ENCODE peak calls at places on chromosomes 7 and 10, in eight cellular contexts. Y is kidney epithelial cell, B is mucosa of descending colon, H is right lobe of liver, C is heart left ventricle, R is psoas muscle, G is fibroblast of mammary gland, A is fibroblast of villous mesenchyme. J is an unnamed sample.

GRCh38 chr10:76874151-76874550 is 763.5 kb downstream of the KCNMA1 start:
- DNase-seq in B (no peak), R (peak; percentile 27), H (no peak), A (no peak), Y (no peak), G (peak; percentile 96), C (no peak), J (peak; percentile 85)

GRCh38 chr7:40199076-40199802 is 64.4 kb downstream of the SUGCT start:
- DNase-seq in R (no peak), A (peak; percentile 74), C (no peak), H (no peak), Y (no peak), G (peak; percentile 85), B (no peak), J (no peak)

GRCh38 chr10:682931-683447 is 6.5 kb downstream of the DIP2C start:
- DNase-seq in B (no peak), G (no peak), C (no peak), A (no peak), R (no peak), H (no peak), Y (no peak), J (no peak)

GRCh38 chr7:15832996-15833395 is 146.5 kb upstream of the MEOX2 start:
- DNase-seq in Y (no peak), C (peak; percentile 69), R (no peak), H (no peak), A (peak; percentile 32), G (peak; percentile 53), B (no peak), J (no peak)

GRCh38 chr7:18457832-18458231 is 37.7 kb upstream of the HDAC9 start:
- DNase-seq in C (no peak), B (no peak), Y (no peak), A (no peak), H (no peak), R (no peak), G (no peak), J (no peak)

GRCh38 chr7:128201067-128201689 is 39.9 kb upstream of the LEP start:
- DNase-seq in G (no peak), C (no peak), A (no peak), Y (no peak), R (no peak), B (no peak), H (no peak), J (no peak)

GRCh38 chr10:66209025-66209424 is 716.8 kb upstream of the LRRTM3 start:
- DNase-seq in A (no peak), G (no peak), R (no peak), B (no peak), H (no peak), Y (no peak), C (no peak), J (no peak)

GRCh38 chr7:111992601-111993000 is 213.6 kb downstream of the DOCK4 start:
- DNase-seq in G (no peak), H (no peak), Y (no peak), B (no peak), C (no peak), A (no peak), R (no peak), J (no peak)

GRCh38 chr10:12333382-12334185 is 15.8 kb upstream of the CAMK1D start:
- DNase-seq in H (peak; percentile 58), C (peak; percentile 73), B (peak; percentile 73), R (peak; percentile 76), Y (peak; percentile 92), A (peak; percentile 83), G (peak; percentile 95), J (peak; percentile 92)

GRCh38 chr10:136465-136762 is 1.2 kb downstream of the ZMYND11 start:
- DNase-seq in A (no peak), B (no peak), G (no peak), H (no peak), Y (no peak), R (no peak), C (no peak), J (no peak)

GRCh38 chr7:140674356-140674800 is 1.6 kb downstream of the ADCK2 start:
- DNase-seq in G (no peak), R (no peak), H (no peak), Y (no peak), C (no peak), A (no peak), B (peak; percentile 65), J (no peak)

DNA sequence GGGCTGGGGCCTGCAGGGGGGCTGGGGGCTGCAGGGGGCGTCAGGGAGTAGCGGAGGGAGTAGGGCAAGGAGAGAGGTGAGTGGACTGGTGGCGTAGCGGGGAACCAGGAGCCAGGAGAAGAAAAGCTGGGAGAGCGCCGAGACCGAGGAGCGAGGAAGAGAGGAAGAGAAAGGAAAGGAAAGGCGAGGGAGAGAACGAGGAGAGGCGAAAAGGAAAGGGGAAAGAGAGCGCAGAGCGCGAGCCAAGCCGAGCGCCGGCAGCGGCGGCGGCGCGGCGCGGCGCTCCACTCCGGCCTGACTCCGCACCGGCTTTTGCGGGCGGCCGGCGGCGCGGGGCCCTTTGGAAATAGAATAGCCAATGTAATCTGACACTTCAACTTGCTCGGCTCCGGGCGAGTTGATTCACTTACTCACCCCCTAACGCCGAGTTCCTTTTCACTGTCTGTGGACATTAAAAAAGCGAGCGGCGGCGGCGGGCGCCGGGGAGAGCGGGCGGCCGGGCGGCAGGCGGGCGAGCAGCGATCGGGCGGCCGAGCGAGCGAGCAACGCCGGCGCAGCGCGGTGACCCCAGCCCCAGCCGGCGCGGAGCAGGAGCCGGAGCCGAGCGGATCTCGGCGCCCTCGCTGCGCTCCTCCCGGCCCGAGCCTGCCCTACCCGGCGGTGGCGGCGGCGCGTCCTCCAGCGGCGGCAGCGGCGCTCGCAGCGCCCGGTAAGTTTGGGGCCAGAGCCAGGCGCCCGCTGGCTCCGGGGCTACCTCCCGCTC is at the start of gene ZMIZ1:
- DNase-seq in Y (peak; percentile 61), C (peak; percentile 93), R (peak; percentile 89), B (peak; percentile 90), A (peak; percentile 95), G (peak; percentile 90), H (peak; percentile 89), J (peak; percentile 95)
- H3K4me3 ChIP-seq in Y (peak within 1 kb of the TSS; percentile 85), C (peak within 1 kb of the TSS; percentile 83), R (peak within 1 kb of the TSS; percentile 94), B (peak within 1 kb of the TSS; percentile 97), A (peak within 1 kb of the TSS; percentile 99), G (peak within 1 kb of the TSS; percentile 87), H (peak within 1 kb of the TSS; percentile 89), J (peak within 1 kb of the TSS; percentile 95)

GRCh38 chr10:34658934-34659333 is 156.2 kb downstream of the PARD3 start:
- DNase-seq in G (no peak), B (no peak), R (no peak), Y (no peak), H (no peak), A (no peak), C (no peak), J (no peak)

GRCh38 chr10:34653530-34653929 is 161.6 kb downstream of the PARD3 start:
- DNase-seq in Y (no peak), G (no peak), R (no peak), B (no peak), H (no peak), A (no peak), C (no peak), J (no peak)

GRCh38 chr10:34654211-34654610 is 160.9 kb downstream of the PARD3 start:
- DNase-seq in H (no peak), C (no peak), A (no peak), R (no peak), G (no peak), B (no peak), Y (no peak), J (no peak)

GRCh38 chr10:34656676-34657075 is 158.4 kb downstream of the PARD3 start:
- DNase-seq in R (no peak), H (no peak), G (no peak), A (peak; percentile 58), Y (no peak), C (no peak), B (no peak), J (no peak)

DNA sequence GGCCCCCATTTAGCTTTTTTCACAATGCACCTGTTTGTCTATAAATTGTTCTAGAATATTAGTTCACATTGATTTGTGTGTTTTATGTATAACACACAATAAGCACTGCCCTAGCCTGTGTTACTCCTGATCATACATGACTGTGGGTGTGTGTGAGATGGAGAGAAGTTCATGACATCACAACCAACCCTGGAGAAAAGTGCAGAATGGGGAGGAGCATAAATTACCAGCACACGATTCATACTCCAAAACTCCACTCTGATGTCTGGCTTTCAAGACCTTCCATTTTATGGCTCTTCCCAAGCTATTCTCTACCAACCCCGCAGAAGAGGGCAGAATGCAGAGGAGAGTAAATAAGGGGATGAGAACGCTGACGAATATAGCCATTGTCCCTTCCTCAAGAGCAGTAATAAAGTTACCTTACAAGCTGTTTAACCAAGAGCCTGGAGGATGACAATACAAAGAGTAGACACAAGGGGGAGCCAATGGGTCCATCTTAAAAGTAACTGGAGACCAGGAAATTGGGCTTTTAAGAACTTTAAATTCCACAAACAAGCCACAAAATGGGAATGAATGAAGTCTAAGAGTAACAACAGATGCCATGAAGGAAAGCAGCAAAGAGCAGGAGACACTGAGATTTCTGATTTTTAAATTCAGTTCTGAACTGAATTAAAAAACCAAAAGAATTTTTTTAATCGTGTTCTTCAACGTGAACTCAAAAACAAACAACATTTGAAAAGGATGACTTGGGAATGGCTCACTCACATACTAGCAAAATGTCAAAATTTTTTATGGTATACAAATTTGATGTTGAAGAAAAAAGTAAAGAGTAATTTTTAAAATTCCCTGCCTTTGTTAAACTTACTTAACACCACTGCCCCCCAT is 159.6 kb downstream of the PARD3 start:
- DNase-seq in G (peak; percentile 76), Y (peak; percentile 39), C (no peak), R (no peak), A (peak; percentile 81), H (no peak), B (no peak), J (no peak)
- TF ChIP-seq CTCF in G (peak; percentile 85), Y (peak; percentile 72), C (peak; percentile 62), R (peak; percentile 69), A (peak; percentile 80), H (peak; percentile 71), B (peak; percentile 47), J (peak; percentile 58)

GRCh38 chr7:119482671-119483070 is 790.3 kb upstream of the KCND2 start:
- DNase-seq in H (no peak), A (no peak), C (no peak), B (no peak), G (no peak), R (no peak), Y (no peak), J (no peak)
- H3K4me3 ChIP-seq in H (no peak overlapping the region), A (no peak overlapping the region), C (no peak overlapping the region), B (no peak overlapping the region), G (no peak overlapping the region), R (no peak overlapping the region), Y (no peak overlapping the region), J (no peak overlapping the region)

GRCh38 chr7:135685306-135686084 is 23.2 kb downstream of the STMP1 start:
- DNase-seq in B (no peak), G (no peak), R (no peak), A (no peak), H (no peak), Y (no peak), C (no peak), J (no peak)

GRCh38 chr7:135692055-135692454 is 29.7 kb downstream of the STMP1 start:
- DNase-seq in H (no peak), A (no peak), R (no peak), B (no peak), Y (no peak), G (no peak), C (no peak), J (no peak)

GRCh38 chr7:135693558-135693957 is 31.2 kb downstream of the STMP1 start:
- DNase-seq in G (no peak), A (no peak), R (no peak), B (no peak), C (no peak), H (no peak), Y (no peak), J (no peak)

GRCh38 chr7:135684699-135685098 is 22.4 kb downstream of the STMP1 start:
- DNase-seq in Y (no peak), H (no peak), R (no peak), B (no peak), G (no peak), C (no peak), A (no peak), J (no peak)

GRCh38 chr7:135690566-135690965 is 28.3 kb downstream of the STMP1 start:
- DNase-seq in C (no peak), A (no peak), R (no peak), H (no peak), B (no peak), Y (no peak), G (peak; percentile 50), J (no peak)
- TF ChIP-seq CTCF in C (no peak), A (no peak), R (no peak), H (no peak), B (no peak), Y (no peak), G (no peak), J (no peak)